ENCODE peak calls at places on chromosomes 1 and 21, in seven cellular contexts. M is Peyer's patch, L is RWPE2, Q is right lobe of liver, R is A549, C is prostate gland, A is tibial nerve. Y is an unnamed sample.

GRCh38 chr1:8858112-8858668 is 20.3 kb downstream of the ENO1 start:
- DNase-seq in M (peak; percentile 55), L (no peak), Q (no peak), R (no peak), C (no peak), A (peak; percentile 26), Y (no peak)

GRCh38 chr21:20997633-20998455 is at the start of gene NCAM2:
- DNase-seq in M (peak; percentile 61), L (no peak), Q (peak; percentile 70), R (peak; percentile 38), C (peak; percentile 53), A (peak; percentile 33), Y (peak; percentile 73)

GRCh38 chr1:224368409-224368808 is 11.7 kb downstream of the CNIH4 start:
- DNase-seq in M (no peak), L (no peak), Q (no peak), R (no peak), C (no peak), A (no peak), Y (no peak)

GRCh38 chr1:175158133-175158532 is 34.4 kb downstream of the KIAA0040 start:
- DNase-seq in M (no peak), L (no peak), Q (no peak), R (no peak), C (no peak), A (no peak), Y (no peak)

GRCh38 chr1:54323324-54323739 is 82.9 kb downstream of the SSBP3 start:
- DNase-seq in M (no peak), L (peak; percentile 89), Q (peak; percentile 51), R (no peak), C (peak; percentile 78), A (no peak), Y (no peak)

GRCh38 chr1:156477526-156478249 is 22.9 kb downstream of the MEF2D start:
- DNase-seq in M (no peak), L (no peak), Q (no peak), R (no peak), C (no peak), A (no peak), Y (no peak)

GRCh38 chr1:156644640-156645039 is 2.7 kb downstream of the BCAN start:
- DNase-seq in M (no peak), L (no peak), Q (no peak), R (no peak), C (no peak), A (no peak), Y (no peak)

GRCh38 chr1:54861070-54861761 is 25.8 kb downstream of the DHCR24 start:
- DNase-seq in M (no peak), L (no peak), Q (no peak), R (no peak), C (no peak), A (no peak), Y (peak; percentile 22)

GRCh38 chr1:155977607-155978324 is 581 bp downstream of the ARHGEF2 start:
- DNase-seq in M (peak; percentile 64), L (no peak), Q (no peak), R (peak; percentile 33), C (peak; percentile 26), A (no peak), Y (no peak)

GRCh38 chr1:5645929-5646328 is 346.3 kb downstream of the NPHP4 start:
- DNase-seq in M (peak; percentile 22), L (no peak), Q (no peak), R (no peak), C (no peak), A (no peak), Y (no peak)

GRCh38 chr1:34885405-34886247 is 26.1 kb upstream of the SMIM12 start:
- DNase-seq in M (peak; percentile 80), L (no peak), Q (no peak), R (no peak), C (no peak), A (no peak), Y (no peak)

GRCh38 chr1:156936721-156937220 is 16.3 kb downstream of the LRRC71 start:
- DNase-seq in M (no peak), L (no peak), Q (no peak), R (no peak), C (no peak), A (no peak), Y (no peak)

GRCh38 chr1:165686121-165686970 is 12.0 kb downstream of the ALDH9A1 start:
- DNase-seq in M (peak; percentile 53), L (no peak), Q (no peak), R (no peak), C (no peak), A (no peak), Y (no peak)
- TF ChIP-seq CTCF in M (no peak), L (peak; percentile 6), Q (no peak), R (no peak), C (no peak), A (no peak), Y (no peak)

GRCh38 chr1:154335351-154335714 is 10.0 kb downstream of the ATP8B2 start:
- DNase-seq in M (no peak), L (no peak), Q (no peak), R (no peak), C (no peak), A (no peak), Y (no peak)
- H3K4me1 ChIP-seq in M (no peaks in the 10 kb centered on the region), L (no peaks in the 10 kb centered on the region), Q (no peaks in the 10 kb centered on the region), R (peaks cover 14% of the 10 kb centered on the region), C (peaks cover 8% of the 10 kb centered on the region), A (no peaks in the 10 kb centered on the region), Y (no peaks in the 10 kb centered on the region)

DNA sequence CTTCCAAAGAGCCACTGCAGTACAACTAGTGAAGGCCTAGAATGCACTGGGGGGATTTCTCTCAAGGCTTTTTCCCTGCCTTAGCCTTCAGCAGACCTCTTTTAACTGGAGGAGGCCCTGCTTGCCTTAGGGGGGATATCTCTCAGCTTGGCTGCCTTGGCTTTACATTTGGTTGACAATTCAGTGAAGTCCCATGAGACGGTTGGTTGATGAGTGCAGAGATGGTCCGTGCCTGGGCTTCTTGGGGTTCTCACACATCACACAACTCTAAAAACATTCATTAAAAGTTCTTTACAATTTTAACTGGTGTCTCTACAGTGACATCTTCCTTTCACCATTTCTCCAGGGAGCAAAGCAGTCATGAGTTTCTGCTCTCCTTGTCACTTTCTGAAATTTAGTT is 487.7 kb downstream of the DPYD start:
- DNase-seq in M (no peak), L (no peak), Q (no peak), R (no peak), C (no peak), A (no peak), Y (no peak)
- H3K4me3 ChIP-seq in M (no peak overlapping the region), L (no peak overlapping the region), Q (no peak overlapping the region), R (no peak overlapping the region), C (no peak overlapping the region), A (no peak overlapping the region), Y (no peak overlapping the region)

DNA sequence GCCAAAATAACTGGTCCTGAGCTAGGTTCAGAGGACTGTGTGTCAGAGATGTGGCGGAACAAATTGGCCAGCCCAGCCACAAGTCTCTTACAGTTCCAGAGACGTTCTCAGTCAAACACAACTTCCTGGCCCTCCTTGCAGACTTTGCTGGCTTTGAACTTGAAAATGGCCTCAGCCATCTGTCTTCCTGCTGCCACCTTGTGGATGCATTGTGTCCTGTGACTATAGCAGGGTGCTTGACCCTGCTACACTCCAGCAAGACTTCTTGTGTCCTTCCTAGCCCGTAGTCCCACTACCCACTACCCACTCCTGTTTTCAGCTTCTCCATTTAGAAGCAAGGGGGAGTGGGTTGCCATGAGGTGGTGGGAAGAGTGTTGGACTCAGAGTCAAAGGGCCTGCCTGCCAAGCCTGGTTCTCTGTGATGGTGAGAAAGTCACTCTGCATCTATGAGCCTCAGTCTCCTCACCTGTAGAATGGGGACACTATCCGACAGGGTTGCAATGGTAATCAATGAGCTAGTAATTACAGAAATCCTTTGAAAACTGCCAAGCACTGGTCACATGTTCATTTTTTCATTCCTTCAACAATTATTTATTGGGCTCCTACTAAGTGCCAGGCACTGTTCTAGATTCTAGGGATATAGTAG is 109.9 kb downstream of the IGSF21 start:
- DNase-seq in M (peak; percentile 48), L (no peak), Q (peak; percentile 24), R (peak; percentile 36), C (no peak), A (peak; percentile 27), Y (no peak)
- TF ChIP-seq CTCF in M (peak; percentile 30), L (peak; percentile 39), Q (peak; percentile 35), R (peak; percentile 11), C (no peak), A (no peak), Y (no peak)

DNA sequence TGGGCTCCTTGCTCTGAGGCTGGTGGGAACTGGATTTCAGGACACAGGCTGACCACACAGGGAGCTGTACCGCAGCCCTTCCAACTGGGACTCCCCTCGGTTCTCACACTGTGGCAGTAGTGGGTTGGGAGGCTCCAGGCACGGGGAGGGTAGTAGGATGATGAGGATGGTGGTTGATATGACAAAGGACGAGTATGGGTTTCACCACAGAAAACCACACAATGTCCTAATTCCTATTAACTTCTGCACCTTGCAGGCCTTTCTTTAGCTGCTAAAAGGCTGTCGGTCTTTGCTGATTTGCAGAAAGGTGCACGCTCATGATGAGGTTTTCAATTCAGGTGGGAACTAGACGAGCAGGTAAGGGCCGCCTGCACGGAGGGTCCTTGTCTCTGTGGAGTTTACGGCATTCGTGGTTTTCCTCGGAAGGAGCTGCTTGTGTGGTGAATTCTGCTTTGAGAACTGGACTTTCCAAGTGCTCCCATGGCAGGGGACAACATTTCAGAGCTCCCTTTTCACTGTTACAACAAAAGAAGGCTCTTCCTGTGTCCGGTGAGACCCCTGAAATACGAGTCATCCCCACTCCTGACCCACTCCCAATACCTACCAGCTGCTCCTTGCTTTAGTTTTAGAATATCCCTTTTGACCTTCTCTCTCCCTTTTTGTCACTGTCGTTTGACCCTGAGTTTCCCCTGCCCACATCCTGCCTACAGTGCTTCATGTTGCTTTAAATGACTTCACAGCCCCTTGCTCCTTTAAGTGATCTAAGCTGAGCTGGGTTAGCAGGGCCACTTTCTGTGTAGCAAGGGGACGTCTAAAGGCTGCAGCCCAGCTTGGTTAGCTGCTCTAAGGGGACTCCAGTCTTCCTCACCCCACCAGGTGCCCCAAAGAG is 125.1 kb downstream of the MRPS6 start:
- DNase-seq in M (peak; percentile 60), L (no peak), Q (no peak), R (no peak), C (no peak), A (no peak), Y (no peak)
- H3K4me1 ChIP-seq in M (no peaks in the 10 kb centered on the region), L (no peaks in the 10 kb centered on the region), Q (no peaks in the 10 kb centered on the region), R (no peaks in the 10 kb centered on the region), C (no peaks in the 10 kb centered on the region), A (no peaks in the 10 kb centered on the region), Y (no peaks in the 10 kb centered on the region)

DNA sequence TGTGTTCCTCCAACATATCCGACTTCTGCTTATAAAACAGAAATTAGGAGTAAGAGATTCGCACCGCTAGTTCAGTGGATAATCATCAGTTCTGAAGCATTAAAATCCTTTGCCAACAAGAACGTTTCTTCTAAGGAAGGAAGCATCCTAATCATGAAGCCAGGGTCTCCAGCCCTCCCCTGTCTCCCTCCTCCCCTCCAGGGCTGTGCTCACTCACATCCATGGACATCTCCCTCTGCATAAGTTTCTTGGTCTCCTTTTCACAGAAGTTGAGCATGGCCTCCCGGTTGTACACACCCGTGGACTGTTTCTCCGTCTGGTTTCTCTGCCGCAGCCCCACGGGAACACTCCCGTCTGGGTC is 505 bp downstream of the LMOD1 start:
- DNase-seq in M (no peak), L (no peak), Q (no peak), R (no peak), C (no peak), A (no peak), Y (no peak)
- H3K4me3 ChIP-seq in M (peak overlapping the region; percentile 18), L (no peak overlapping the region), Q (peak overlapping the region; percentile 31), R (no peak overlapping the region), C (peak overlapping the region; percentile 32), A (peak overlapping the region; percentile 46), Y (peak overlapping the region; percentile 72)